ENCODE peak calls at places on chromosome 6, in seven cellular contexts. One of them, this sample, is unnamed.
A peak's percentile ranks its signal among the peaks of the same experiment; 100 is the strongest.

GRCh38 chr6:104472245-104472644 is 387.5 kb downstream of the HACE1 start:
- ATAC-seq in heart right ventricle: no peak
- ATAC-seq in body of pancreas: no peak
- ATAC-seq in pancreas: no peak
- ATAC-seq in HCT116: no peak
- ATAC-seq in left cardiac atrium: no peak
- ATAC-seq in Right ventricle myocardium superior: no peak
- ATAC-seq in this sample: no peak

GRCh38 chr6:71287926-71288227 is 734 bp upstream of the OGFRL1 start:
- ATAC-seq in body of pancreas: no peak
- ATAC-seq in Right ventricle myocardium superior: peak; percentile 16
- ATAC-seq in pancreas: no peak
- ATAC-seq in heart right ventricle: peak; percentile 52
- ATAC-seq in HCT116: no peak
- ATAC-seq in left cardiac atrium: peak; percentile 1
- ATAC-seq in this sample: no peak

GRCh38 chr6:122207794-122208193 is 191.7 kb upstream of the HSF2 start:
- ATAC-seq in left cardiac atrium: no peak
- ATAC-seq in heart right ventricle: no peak
- ATAC-seq in HCT116: no peak
- ATAC-seq in body of pancreas: no peak
- ATAC-seq in Right ventricle myocardium superior: no peak
- ATAC-seq in pancreas: no peak
- ATAC-seq in this sample: no peak

GRCh38 chr6:39378175-39378889 is 55.8 kb upstream of the KCNK16 start:
- ATAC-seq in Right ventricle myocardium superior: no peak
- ATAC-seq in HCT116: no peak
- ATAC-seq in left cardiac atrium: no peak
- ATAC-seq in body of pancreas: peak; percentile 89
- ATAC-seq in pancreas: peak; percentile 83
- ATAC-seq in heart right ventricle: no peak
- ATAC-seq in this sample: no peak

GRCh38 chr6:132483779-132484679 is 28.9 kb downstream of the STX7 start:
- ATAC-seq in left cardiac atrium: peak; percentile 79
- ATAC-seq in body of pancreas: peak; percentile 65
- ATAC-seq in pancreas: peak; percentile 60
- ATAC-seq in heart right ventricle: peak; percentile 81
- ATAC-seq in Right ventricle myocardium superior: peak; percentile 92
- ATAC-seq in HCT116: peak; percentile 76
- ATAC-seq in this sample: peak; percentile 68

GRCh38 chr6:87945181-87945580 is 102.5 kb upstream of the SPACA1 start:
- ATAC-seq in Right ventricle myocardium superior: no peak
- ATAC-seq in body of pancreas: no peak
- ATAC-seq in heart right ventricle: no peak
- ATAC-seq in HCT116: no peak
- ATAC-seq in pancreas: no peak
- ATAC-seq in left cardiac atrium: no peak
- ATAC-seq in this sample: no peak

GRCh38 chr6:159691963-159692287 is 1.1 kb downstream of the SOD2 start:
- ATAC-seq in Right ventricle myocardium superior: no peak
- ATAC-seq in left cardiac atrium: no peak
- ATAC-seq in body of pancreas: no peak
- ATAC-seq in HCT116: no peak
- ATAC-seq in pancreas: no peak
- ATAC-seq in heart right ventricle: no peak
- ATAC-seq in this sample: no peak

GRCh38 chr6:32972353-32973143 is 4.2 kb downstream of the BRD2 start:
- ATAC-seq in left cardiac atrium: no peak
- ATAC-seq in HCT116: peak; percentile 15
- ATAC-seq in pancreas: peak; percentile 0
- ATAC-seq in heart right ventricle: peak; percentile 6
- ATAC-seq in body of pancreas: no peak
- ATAC-seq in Right ventricle myocardium superior: no peak
- ATAC-seq in this sample: no peak

GRCh38 chr6:56850618-56851017 is 104.3 kb upstream of the BEND6 start:
- ATAC-seq in HCT116: no peak
- ATAC-seq in Right ventricle myocardium superior: peak; percentile 20
- ATAC-seq in left cardiac atrium: no peak
- ATAC-seq in heart right ventricle: peak; percentile 15
- ATAC-seq in pancreas: no peak
- ATAC-seq in body of pancreas: no peak
- ATAC-seq in this sample: no peak

This sample was measured in stimulated activated memory B cell treated with anti-CD40 and anti-IgM and Interleukin-4, amounts not matched to agents 10 μg/mL and 1 μg/mL and 100 μg/mL, for 72 hours.